ENCODE peak calls at places on chromosomes 2 and 18, in ten cellular contexts. N is H9, D is mammary epithelial cell, F is mesenchymal stem cell, W is fibroblast of lung, T is HCT116, L is MM.1S, V is GM23248, E is SK-N-SH, B is neuronal stem cell. O is an unnamed sample.

GRCh38 chr2:62410015-62410453 is 96.0 kb downstream of the TMEM17 start:
- DNase-seq in N (no peak), D (no peak), F (no peak), W (no peak), T (no peak), L (no peak), V (no peak), E (no peak), B (no peak), O (no peak)

GRCh38 chr18:46706968-46707367 is 49.9 kb downstream of the ST8SIA5 start:
- DNase-seq in N (no peak), D (peak; percentile 56), F (peak; percentile 5), W (peak; percentile 50), T (no peak), L (no peak), V (peak; percentile 38), E (no peak), B (no peak), O (no peak)

GRCh38 chr2:41963661-41964525 is 83.9 kb upstream of the PKDCC start:
- DNase-seq in N (peak; percentile 63), D (no peak), F (peak; percentile 82), W (peak; percentile 78), T (no peak), L (no peak), V (peak; percentile 32), E (peak; percentile 67), B (no peak), O (no peak)

GRCh38 chr18:42520074-42520473 is 565.0 kb downstream of the PIK3C3 start:
- DNase-seq in N (no peak), D (no peak), F (no peak), W (no peak), T (no peak), L (no peak), V (no peak), E (no peak), B (no peak), O (no peak)

GRCh38 chr2:68420254-68420910 is 46.7 kb downstream of the FBXO48 start:
- DNase-seq in N (no peak), D (no peak), F (no peak), W (no peak), T (no peak), L (no peak), V (peak; percentile 7), E (no peak), B (no peak), O (peak; percentile 41)

GRCh38 chr2:27370816-27371620 is 602 bp downstream of the SNX17 start:
- DNase-seq in N (no peak), D (peak; percentile 57), F (peak; percentile 76), W (peak; percentile 33), T (no peak), L (peak; percentile 46), V (peak; percentile 68), E (peak; percentile 44), B (no peak), O (peak; percentile 61)

GRCh38 chr2:205892141-205893064 is 193.6 kb downstream of the INO80D start:
- DNase-seq in N (no peak), D (peak; percentile 79), F (no peak), W (peak; percentile 78), T (no peak), L (no peak), V (peak; percentile 36), E (no peak), B (peak; percentile 42), O (no peak)

GRCh38 chr2:102185347-102185746 is 1.5 kb upstream of the IL1RL2 start:
- DNase-seq in N (no peak), D (no peak), F (no peak), W (no peak), T (no peak), L (no peak), V (peak; percentile 57), E (no peak), B (no peak), O (no peak)

DNA sequence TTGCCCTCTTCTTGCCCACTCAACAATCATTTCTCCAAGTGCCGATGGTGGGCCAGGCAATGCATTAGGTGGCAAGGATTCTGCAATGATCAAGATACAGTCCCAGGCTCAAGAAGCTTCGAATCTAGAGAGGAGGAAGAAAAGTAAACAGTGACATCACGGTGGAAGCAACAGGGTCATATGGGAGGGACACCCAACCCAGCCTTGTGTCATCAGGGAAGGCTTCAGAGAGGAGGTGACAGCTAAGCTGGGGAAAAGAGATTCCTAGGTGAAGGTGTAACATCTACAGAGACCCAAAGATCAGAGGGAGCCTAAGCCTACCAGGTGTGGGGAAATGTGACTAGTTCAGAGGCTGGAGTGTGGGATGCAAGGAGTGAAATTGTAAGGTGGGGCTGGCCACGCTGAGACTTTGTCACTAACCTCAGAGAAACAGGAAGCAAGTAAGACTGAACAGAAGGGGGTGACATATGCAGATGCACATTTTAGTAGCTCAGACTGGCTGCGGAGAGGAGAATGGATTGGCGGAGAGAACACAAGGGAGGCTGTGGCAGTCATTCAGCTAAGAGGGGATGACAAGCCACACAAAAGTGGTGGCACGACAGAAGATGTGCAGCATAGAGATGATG is 104.9 kb downstream of the ANKRD44 start:
- DNase-seq in N (no peak), D (no peak), F (no peak), W (no peak), T (no peak), L (no peak), V (no peak), E (no peak), B (no peak), O (peak; percentile 49)
- H2AFZ ChIP-seq in N (no peak overlapping the region), D (no peak overlapping the region), F (no peak overlapping the region), W (no peak overlapping the region), T (no peak overlapping the region), L (no peak overlapping the region), V (no peak overlapping the region), E (no peak overlapping the region), B (no peak overlapping the region), O (no peak overlapping the region)

GRCh38 chr2:221428896-221429295 is 143.2 kb downstream of the EPHA4 start:
- DNase-seq in N (no peak), D (peak; percentile 12), F (no peak), W (no peak), T (no peak), L (no peak), V (no peak), E (no peak), B (no peak), O (no peak)

GRCh38 chr2:221434155-221434554 is 137.9 kb downstream of the EPHA4 start:
- DNase-seq in N (no peak), D (peak; percentile 61), F (no peak), W (peak; percentile 36), T (no peak), L (no peak), V (no peak), E (no peak), B (no peak), O (no peak)

GRCh38 chr2:221426929-221427328 is 145.2 kb downstream of the EPHA4 start:
- DNase-seq in N (no peak), D (no peak), F (no peak), W (no peak), T (no peak), L (no peak), V (no peak), E (no peak), B (no peak), O (no peak)

GRCh38 chr2:221431477-221431876 is 140.6 kb downstream of the EPHA4 start:
- DNase-seq in N (no peak), D (no peak), F (no peak), W (no peak), T (no peak), L (no peak), V (no peak), E (no peak), B (no peak), O (no peak)

GRCh38 chr2:221429741-221430491 is 142.2 kb downstream of the EPHA4 start:
- DNase-seq in N (no peak), D (peak; percentile 42), F (peak; percentile 17), W (peak; percentile 85), T (no peak), L (no peak), V (peak; percentile 41), E (no peak), B (no peak), O (no peak)
- H2AFZ ChIP-seq in N (no peak overlapping the region), D (no peak overlapping the region), F (no peak overlapping the region), W (no peak overlapping the region), T (no peak overlapping the region), L (no peak overlapping the region), V (no peak overlapping the region), E (no peak overlapping the region), B (no peak overlapping the region), O (no peak overlapping the region)

GRCh38 chr2:40485319-40485718 is 33.4 kb upstream of the SLC8A1 start:
- DNase-seq in N (no peak), D (no peak), F (no peak), W (no peak), T (no peak), L (no peak), V (no peak), E (no peak), B (no peak), O (no peak)

GRCh38 chr2:40487592-40487991 is 35.7 kb upstream of the SLC8A1 start:
- DNase-seq in N (no peak), D (no peak), F (peak; percentile 2), W (peak; percentile 93), T (no peak), L (no peak), V (peak; percentile 9), E (no peak), B (no peak), O (no peak)

GRCh38 chr2:40489678-40489960 is 37.7 kb upstream of the SLC8A1 start:
- DNase-seq in N (no peak), D (no peak), F (no peak), W (no peak), T (no peak), L (no peak), V (no peak), E (no peak), B (no peak), O (no peak)

GRCh38 chr2:40488101-40488598 is 36.3 kb upstream of the SLC8A1 start:
- DNase-seq in N (no peak), D (peak; percentile 6), F (peak; percentile 50), W (peak; percentile 65), T (peak; percentile 2), L (peak; percentile 23), V (peak; percentile 73), E (peak; percentile 32), B (peak; percentile 44), O (no peak)

DNA sequence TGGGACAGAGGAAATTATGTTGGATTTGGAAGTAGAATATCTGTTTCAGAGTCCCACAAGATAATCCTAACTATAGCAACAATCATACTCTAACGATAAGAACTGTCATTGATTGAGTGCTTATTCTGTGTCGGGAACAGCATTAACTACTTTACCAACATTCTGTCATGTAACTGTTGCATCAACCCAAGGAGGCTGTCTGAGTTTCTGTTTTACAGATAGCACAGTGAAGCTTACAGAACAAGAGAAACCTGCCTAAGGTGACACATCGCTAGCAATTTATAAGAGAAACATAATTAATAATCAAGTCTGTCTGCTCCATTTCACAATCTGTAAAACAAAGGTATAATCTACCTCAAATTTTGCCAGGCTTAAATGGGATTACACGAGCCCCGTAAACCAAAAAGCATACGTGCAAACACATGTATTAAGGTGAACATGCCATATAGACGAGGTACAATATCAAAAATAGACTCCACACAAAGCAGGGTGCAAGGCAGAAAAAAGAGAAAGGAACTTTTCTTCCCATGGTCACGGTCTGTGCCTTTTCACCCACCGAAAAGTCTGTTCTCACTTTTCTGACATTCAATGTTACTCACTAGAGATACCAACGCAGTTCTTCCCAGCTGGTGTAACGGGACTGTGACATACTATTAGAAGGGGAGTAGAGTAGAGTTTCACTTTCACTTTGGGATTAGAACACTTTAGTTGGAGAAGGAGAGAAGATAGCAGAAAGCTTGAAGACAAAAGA is 37.2 kb upstream of the SLC8A1 start:
- DNase-seq in N (no peak), D (peak; percentile 30), F (peak; percentile 65), W (peak; percentile 27), T (no peak), L (peak; percentile 56), V (peak; percentile 58), E (no peak), B (no peak), O (peak; percentile 65)
- H2AFZ ChIP-seq in N (no peak overlapping the region), D (peak overlapping the region; percentile 95), F (no peak overlapping the region), W (peak overlapping the region; percentile 94), T (no peak overlapping the region), L (peak overlapping the region; percentile 9), V (peak overlapping the region; percentile 81), E (peak overlapping the region; percentile 41), B (peak overlapping the region; percentile 53), O (peak overlapping the region; percentile 82)

DNA sequence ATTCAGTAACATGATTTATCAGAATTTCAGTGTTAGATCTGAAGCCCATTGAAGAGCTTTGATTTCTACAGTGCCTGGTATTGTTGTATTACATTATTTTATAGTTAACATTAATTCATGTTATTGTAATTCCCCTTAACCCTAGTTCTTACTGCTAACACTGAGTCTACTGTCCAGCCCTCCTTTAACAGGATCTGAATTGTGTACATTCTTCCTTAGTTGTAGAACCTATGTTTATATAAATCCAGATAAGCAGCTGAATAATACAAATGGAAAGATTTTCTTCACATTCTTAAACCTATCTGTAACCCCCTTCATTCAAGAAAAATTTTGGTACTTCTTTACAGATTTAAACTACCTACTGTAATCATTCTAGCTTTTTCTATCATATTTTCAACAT is 14.7 kb downstream of the NDUFAF7 start:
- DNase-seq in N (no peak), D (no peak), F (peak; percentile 18), W (no peak), T (no peak), L (no peak), V (no peak), E (no peak), B (no peak), O (no peak)
- H2AFZ ChIP-seq in N (no peak overlapping the region), D (no peak overlapping the region), F (no peak overlapping the region), W (no peak overlapping the region), T (no peak overlapping the region), L (no peak overlapping the region), V (no peak overlapping the region), E (no peak overlapping the region), B (no peak overlapping the region), O (no peak overlapping the region)